ENCODE peak calls at places on chromosomes 12 and 14, in four cellular contexts. Z, A, W and O are unnamed samples.

GRCh38 chr14:102688290-102688689 is 89.0 kb upstream of the TRAF3 start:
- DNase-seq in A (no peak), Z (no peak), W (no peak), O (no peak)

GRCh38 chr14:43003845-43004244 is 1397.2 kb downstream of the LRFN5 start:
- DNase-seq in W (no peak), Z (no peak), A (no peak), O (peak)

GRCh38 chr14:68724914-68725313 is 68.0 kb downstream of the ZFP36L1 start:
- DNase-seq in W (no peak), Z (no peak), A (no peak), O (no peak)

GRCh38 chr12:111523587-111523986 is 75.5 kb downstream of the ATXN2 start:
- DNase-seq in Z (no peak), A (no peak), W (no peak), O (no peak)

GRCh38 chr14:101719045-101719645 is 42.4 kb upstream of the PPP2R5C start:
- DNase-seq in A (no peak), Z (no peak), W (no peak), O (no peak)

GRCh38 chr14:100617715-100618693 is 30.8 kb upstream of the BEGAIN start:
- DNase-seq in W (no peak), A (peak), Z (peak), O (peak)

GRCh38 chr14:99391671-99392070 is 89.0 kb downstream of the SETD3 start:
- DNase-seq in Z (no peak), A (no peak), W (no peak), O (no peak)

GRCh38 chr14:68527329-68527851 is 265.5 kb downstream of the ZFP36L1 start:
- DNase-seq in Z (no peak), A (no peak), W (no peak), O (no peak)

GRCh38 chr14:61934385-61934784 is 172.2 kb downstream of the SNAPC1 start:
- DNase-seq in Z (no peak), A (no peak), W (no peak), O (peak)

GRCh38 chr14:102733326-102733725 is 43.9 kb upstream of the TRAF3 start:
- DNase-seq in Z (no peak), W (no peak), A (no peak), O (no peak)

GRCh38 chr14:61341275-61342210 is 20.2 kb downstream of the PRKCH start:
- DNase-seq in A (no peak), W (no peak), Z (no peak), O (no peak)

GRCh38 chr12:109832534-109833306 is 478 bp downstream of the TRPV4 start:
- DNase-seq in Z (no peak), A (no peak), W (no peak), O (no peak)

GRCh38 chr12:117853600-117853999 is 115.2 kb downstream of the KSR2 start:
- DNase-seq in W (no peak), A (no peak), Z (no peak), O (no peak)

GRCh38 chr12:97276198-97276580 is 186.4 kb upstream of the RMST start:
- DNase-seq in W (no peak), A (no peak), Z (no peak), O (no peak)

GRCh38 chr12:27048822-27049752 is 26.7 kb downstream of the MED21 start:
- DNase-seq in W (no peak), Z (no peak), A (no peak), O (peak)

GRCh38 chr12:11658796-11659195 is 9.3 kb downstream of the ETV6 start:
- DNase-seq in A (no peak), W (no peak), Z (no peak), O (peak)

GRCh38 chr12:51678086-51678724 is 87.2 kb downstream of the SCN8A start:
- DNase-seq in Z (no peak), W (no peak), A (no peak), O (peak)

GRCh38 chr12:57890191-57891120 is 43.9 kb upstream of the CTDSP2 start:
- DNase-seq in A (no peak), Z (no peak), W (no peak), O (no peak)

GRCh38 chr12:124420972-124421674 is 126.2 kb downstream of the RFLNA start:
- DNase-seq in W (no peak), A (no peak), Z (peak), O (no peak)

GRCh38 chr12:26614217-26614616 is 218.8 kb downstream of the ITPR2 start:
- DNase-seq in W (no peak), A (no peak), Z (no peak), O (peak)

GRCh38 chr12:6361834-6362233 is 13.5 kb downstream of the SCNN1A start:
- DNase-seq in Z (peak), A (peak), W (peak), O (no peak)

GRCh38 chr12:64785816-64786215 is 26.6 kb upstream of the GNS start:
- DNase-seq in W (no peak), Z (no peak), A (no peak), O (no peak)

GRCh38 chr12:10453144-10453543 is at the start of gene KLRC1:
- DNase-seq in A (no peak), Z (no peak), W (no peak), O (peak)

GRCh38 chr14:101926620-101927019 is 37.8 kb upstream of the DYNC1H1 start:
- DNase-seq in W (no peak), A (no peak), Z (no peak), O (no peak)

GRCh38 chr14:73426877-73427276 is 31.5 kb downstream of the NUMB start:
- DNase-seq in Z (no peak), A (no peak), W (no peak), O (peak)

GRCh38 chr14:61460853-61461611 is 139.7 kb downstream of the PRKCH start:
- DNase-seq in A (no peak), W (no peak), Z (no peak), O (peak)

GRCh38 chr14:24814944-24815343 is 181.0 kb upstream of the GZMB start:
- DNase-seq in A (no peak), Z (no peak), W (no peak), O (no peak)

GRCh38 chr14:92577321-92577742 is 63.8 kb downstream of the RIN3 start:
- DNase-seq in A (no peak), W (no peak), Z (no peak), O (no peak)

DNA sequence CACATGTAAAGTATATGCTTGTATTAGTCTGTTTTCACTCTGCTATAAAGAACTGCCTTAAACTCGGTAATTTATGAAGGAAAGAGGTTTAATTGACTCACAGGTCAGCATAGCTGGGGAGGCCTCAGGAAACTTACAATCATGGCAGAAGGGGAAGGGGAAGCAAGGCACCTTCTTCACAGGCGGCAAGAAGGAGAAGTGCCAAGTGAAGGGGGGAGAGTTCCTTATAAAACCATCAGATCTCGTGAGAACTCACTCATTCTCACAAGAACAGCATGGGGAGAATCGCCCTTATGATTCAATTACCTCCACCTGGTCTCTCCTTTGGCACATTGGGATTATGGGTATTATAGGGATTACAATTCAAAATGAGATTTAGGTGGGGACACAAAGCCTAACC is 229.5 kb upstream of the PLXNC1 start:
- DNase-seq in W (no peak), A (no peak), Z (no peak), O (no peak)
- H3K4me3 ChIP-seq in W (no peak), A (no peak), Z (no peak), O (no peak)

DNA sequence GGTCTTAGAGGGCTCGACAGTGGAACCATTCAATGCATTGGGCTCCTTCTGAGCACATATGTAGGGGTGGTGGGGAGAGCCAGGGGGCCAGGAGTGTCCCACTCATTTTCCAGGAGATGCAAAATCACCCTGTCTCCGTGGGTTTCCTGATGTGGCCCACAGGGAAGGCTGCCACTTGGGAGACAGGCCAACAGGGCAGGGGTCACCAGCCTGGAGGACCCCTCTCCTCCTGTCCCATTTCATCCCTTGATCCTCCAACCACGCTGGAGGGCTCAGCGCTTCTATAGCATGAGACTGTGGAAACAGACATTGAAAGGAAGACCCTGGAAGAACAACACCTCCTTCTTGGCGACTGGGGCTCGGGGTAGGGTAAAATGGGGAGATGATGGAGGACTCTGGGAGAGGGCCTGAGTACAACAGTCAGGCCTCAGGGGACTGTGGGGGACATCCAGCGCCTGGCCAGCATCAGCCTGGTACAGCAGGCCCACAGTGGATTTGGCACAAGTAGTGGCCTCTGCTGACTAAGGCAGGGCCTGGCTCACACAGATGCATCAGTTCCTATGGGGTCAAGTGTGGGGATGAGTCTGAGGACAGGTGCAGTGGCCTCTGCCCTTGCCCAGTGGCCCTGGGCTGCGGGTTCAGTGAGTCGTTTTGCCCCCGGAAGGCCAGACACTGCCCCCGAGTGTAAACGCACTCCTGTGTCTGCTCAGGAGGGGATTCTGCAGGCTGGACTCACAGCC is 68.0 kb downstream of the PRIMA1 start:
- DNase-seq in Z (no peak), A (no peak), W (no peak), O (no peak)
- TF ChIP-seq CTCF in Z (no peak), A (no peak), W (no peak), O (no peak)

GRCh38 chr14:22830329-22831010 is 783 bp downstream of the MRPL52 start:
- DNase-seq in A (no peak), Z (no peak), W (no peak), O (no peak)
- H3K4me3 ChIP-seq in A (peak), Z (peak), W (peak), O (peak)

GRCh38 chr12:132477009-132477702 is 12.8 kb upstream of the FBRSL1 start:
- DNase-seq in Z (no peak), A (peak), W (no peak), O (no peak)

GRCh38 chr12:132475304-132476037 is 14.5 kb upstream of the FBRSL1 start:
- DNase-seq in A (peak), W (no peak), Z (no peak), O (no peak)

GRCh38 chr12:132477703-132478432 is 12.1 kb upstream of the FBRSL1 start:
- DNase-seq in A (peak), W (no peak), Z (no peak), O (no peak)

GRCh38 chr12:132476038-132476414 is 13.9 kb upstream of the FBRSL1 start:
- DNase-seq in A (peak), W (no peak), Z (no peak), O (no peak)

DNA sequence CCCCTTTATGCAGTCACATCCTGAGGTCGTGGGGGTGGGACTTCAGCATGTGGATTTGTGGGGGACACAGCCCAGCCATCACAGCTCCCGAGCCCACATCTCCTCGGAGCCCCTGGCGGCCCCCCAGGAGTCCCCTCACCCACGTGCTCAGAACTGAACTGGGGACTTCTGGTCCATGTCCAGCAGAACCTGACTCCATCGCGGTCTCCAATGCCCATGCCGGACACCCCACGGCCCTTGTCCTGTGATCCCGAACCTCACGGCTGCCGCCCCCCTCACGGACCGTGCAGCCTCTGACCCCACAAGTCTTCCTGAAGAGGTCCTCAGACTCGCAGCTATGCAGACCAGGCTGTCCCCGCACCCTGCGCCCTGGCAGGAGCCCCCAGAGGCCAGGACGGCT is 13.5 kb upstream of the FBRSL1 start:
- DNase-seq in W (no peak), A (peak), Z (no peak), O (no peak)
- TF ChIP-seq CTCF in W (no peak), A (no peak), Z (no peak), O (no peak)

GRCh38 chr12:8018666-8019581 is 13.6 kb upstream of the FOXJ2 start:
- DNase-seq in Z (no peak), A (no peak), W (peak), O (no peak)
- H3K4me3 ChIP-seq in Z (peak), A (no peak), W (peak), O (peak)

DNA sequence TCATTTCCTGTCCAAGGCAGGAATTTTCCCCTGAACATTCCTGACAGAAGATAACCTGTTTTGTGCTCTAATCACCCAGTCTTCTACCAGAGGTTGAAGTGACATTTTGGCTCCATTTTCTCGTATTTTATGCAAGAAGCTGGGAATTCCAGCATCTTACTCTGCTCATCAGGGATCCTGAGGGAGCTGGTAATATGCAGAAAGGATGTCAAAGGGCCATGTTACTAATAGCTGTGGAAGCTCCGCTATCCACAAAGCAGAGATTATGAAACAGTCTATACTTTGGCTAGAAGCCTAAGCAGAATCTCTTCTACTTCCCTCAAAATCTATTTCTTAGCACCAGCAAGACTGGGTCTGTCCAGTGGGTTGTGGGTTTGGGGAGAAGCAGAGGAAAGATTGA is 613.0 kb downstream of the DIO2 start:
- DNase-seq in A (no peak), Z (no peak), W (no peak), O (peak)
- TF ChIP-seq CTCF in A (no peak), Z (no peak), W (no peak), O (no peak)

DNA sequence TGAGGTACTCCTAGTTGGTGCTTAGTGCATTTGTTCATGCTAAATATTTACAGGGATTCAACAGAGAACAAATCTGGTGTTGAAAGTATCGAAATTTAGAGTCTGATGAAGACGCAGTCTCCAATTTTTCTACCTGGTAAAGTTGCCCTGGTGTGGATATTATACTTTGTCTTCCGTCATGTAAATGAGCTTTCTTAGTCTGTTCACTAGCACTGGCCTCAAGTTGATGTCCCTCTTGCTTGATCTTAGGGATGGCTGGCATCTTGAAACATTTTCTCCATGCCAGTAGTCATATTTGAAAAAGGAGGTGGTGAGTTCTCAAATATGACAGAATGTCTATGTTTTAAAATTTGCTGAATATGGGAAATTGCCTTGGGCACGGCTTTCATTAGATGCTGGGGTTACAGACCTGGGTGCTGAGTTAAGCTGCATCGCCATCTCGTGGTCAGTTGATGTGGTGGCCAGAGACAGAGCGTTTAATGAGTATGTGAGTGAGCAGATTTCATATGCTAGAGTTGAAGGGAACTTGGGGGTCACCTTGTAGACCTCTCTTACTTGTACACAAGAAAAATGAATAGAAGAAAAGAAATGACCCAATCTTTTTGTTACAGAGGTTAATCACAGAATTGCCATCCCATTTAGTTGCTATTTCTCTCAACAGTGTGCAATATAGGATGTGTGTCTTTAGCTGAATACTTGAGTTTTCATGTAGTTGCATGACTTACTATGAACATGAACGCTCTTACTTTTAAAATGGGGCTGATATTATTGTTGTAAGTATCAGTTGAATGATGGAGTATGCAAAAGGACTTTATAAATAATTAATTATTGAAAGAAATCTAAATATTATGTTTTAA is 172.8 kb upstream of the DCN start:
- DNase-seq in A (no peak), W (peak), Z (peak), O (peak)
- H3K4me3 ChIP-seq in A (no peak), W (no peak), Z (no peak), O (no peak)

GRCh38 chr14:75307700-75308379 is 29.2 kb downstream of the FOS start:
- DNase-seq in Z (peak), A (peak), W (peak), O (peak)

GRCh38 chr14:75301666-75302325 is 23.2 kb downstream of the FOS start:
- DNase-seq in W (peak), Z (peak), A (no peak), O (peak)

GRCh38 chr14:75303415-75303814 is 24.8 kb downstream of the FOS start:
- DNase-seq in Z (peak), A (no peak), W (peak), O (peak)

GRCh38 chr14:75310295-75311059 is 31.8 kb downstream of the FOS start:
- DNase-seq in Z (peak), A (peak), W (peak), O (peak)

GRCh38 chr14:75306917-75307699 is 28.5 kb downstream of the FOS start:
- DNase-seq in W (no peak), Z (no peak), A (no peak), O (peak)
- TF ChIP-seq CTCF in W (peak), Z (peak), A (no peak), O (peak)